ENCODE peak calls at places on chromosomes 6 and 20, in ten cellular contexts. P, I, G, V, O, F, A, T, K and H are unnamed samples.

GRCh38 chr20:6116763-6117162 is 6.1 kb downstream of the FERMT1 start:
- DNase-seq in F (no peak), P (no peak), K (no peak), I (no peak), O (no peak), V (no peak), G (no peak), A (no peak), T (no peak), H (no peak)

GRCh38 chr20:6416371-6416770 is 293.5 kb upstream of the FERMT1 start:
- DNase-seq in P (no peak), V (no peak), F (no peak), G (no peak), I (no peak), A (no peak), T (no peak), O (no peak), K (no peak), H (no peak)

GRCh38 chr6:11432713-11433450 is 104.7 kb upstream of the TMEM170B start:
- DNase-seq in G (no peak), P (peak; percentile 58), F (no peak), V (no peak), I (no peak), A (no peak), O (no peak), K (peak; percentile 64), T (peak; percentile 55), H (no peak)

GRCh38 chr20:55264825-55265224 is 740.5 kb downstream of the CBLN4 start:
- DNase-seq in T (no peak), I (no peak), A (no peak), K (no peak), O (no peak), V (no peak), P (no peak), G (no peak), F (no peak), H (no peak)

GRCh38 chr20:38725959-38726848 is 1.9 kb downstream of the SLC32A1 start:
- DNase-seq in F (no peak), P (no peak), I (no peak), T (no peak), G (peak; percentile 50), A (no peak), O (no peak), K (peak; percentile 39), V (peak; percentile 52), H (peak; percentile 53)

GRCh38 chr6:960356-960755 is 267.4 kb upstream of the EXOC2 start:
- DNase-seq in I (no peak), O (no peak), V (no peak), A (no peak), F (no peak), G (no peak), T (no peak), P (no peak), K (no peak), H (no peak)

GRCh38 chr6:94454231-94454630 is 1034.9 kb upstream of the EPHA7 start:
- DNase-seq in P (no peak), A (no peak), I (no peak), O (no peak), V (no peak), F (no peak), G (no peak), T (no peak), K (no peak), H (no peak)

GRCh38 chr6:9397981-9398559 is 962.7 kb upstream of the SLC35B3 start:
- DNase-seq in V (no peak), O (no peak), P (no peak), T (no peak), A (peak; percentile 44), K (peak; percentile 9), F (peak; percentile 91), G (no peak), I (peak; percentile 88), H (no peak)

GRCh38 chr20:9070304-9070703 is 1.4 kb downstream of the PLCB4 start:
- DNase-seq in O (no peak), I (no peak), G (no peak), V (no peak), F (no peak), K (no peak), A (no peak), P (no peak), T (no peak), H (no peak)

GRCh38 chr20:36225666-36226065 is 10.6 kb upstream of the AAR2 start:
- DNase-seq in G (no peak), F (no peak), P (no peak), A (no peak), T (no peak), V (no peak), I (no peak), K (no peak), O (no peak), H (no peak)

GRCh38 chr6:45780523-45780922 is 235.1 kb downstream of the CLIC5 start:
- DNase-seq in G (no peak), F (no peak), K (no peak), O (no peak), P (no peak), V (no peak), T (no peak), A (no peak), I (no peak), H (no peak)

GRCh38 chr6:33076406-33076934 is 680 bp downstream of the HLA-DPB1 start:
- DNase-seq in V (no peak), A (no peak), T (no peak), P (no peak), I (no peak), G (no peak), O (no peak), K (no peak), F (no peak), H (no peak)

GRCh38 chr20:46010491-46011405 is 2.0 kb downstream of the MMP9 start:
- DNase-seq in T (no peak), K (no peak), G (peak; percentile 59), A (peak; percentile 27), F (no peak), O (no peak), V (peak; percentile 49), I (no peak), P (no peak), H (peak; percentile 40)

GRCh38 chr6:35044145-35044745 is 96.9 kb downstream of the TCP11 start:
- DNase-seq in K (no peak), O (peak; percentile 56), T (peak; percentile 37), V (no peak), P (no peak), F (peak; percentile 79), I (peak; percentile 49), A (peak; percentile 91), G (no peak), H (no peak)